ENCODE peak calls at places on chromosomes 12 and 14, in eight cellular contexts. One of them, this sample, is unnamed.

GRCh38 chr14:67863223-67863622 is 43.6 kb downstream of the RAD51B start:
- DNase-seq in endothelial cell: no peak
- DNase-seq in left ventricle myocardium inferior: no peak
- DNase-seq in astrocyte of the cerebellum: no peak
- DNase-seq in GM13977: no peak
- DNase-seq in lower lobe of right lung: no peak
- DNase-seq in tibial artery: no peak
- DNase-seq in body of pancreas: no peak
- DNase-seq in this sample: no peak

GRCh38 chr14:34059037-34059924 is 108.4 kb upstream of the EGLN3 start:
- DNase-seq in endothelial cell: no peak
- DNase-seq in tibial artery: no peak
- DNase-seq in astrocyte of the cerebellum: no peak
- DNase-seq in lower lobe of right lung: no peak
- DNase-seq in GM13977: no peak
- DNase-seq in body of pancreas: no peak
- DNase-seq in left ventricle myocardium inferior: no peak
- DNase-seq in this sample: no peak

GRCh38 chr12:124519741-124520140 is 47.7 kb downstream of the NCOR2 start:
- DNase-seq in GM13977: no peak
- DNase-seq in astrocyte of the cerebellum: no peak
- DNase-seq in endothelial cell: no peak
- DNase-seq in lower lobe of right lung: no peak
- DNase-seq in body of pancreas: no peak
- DNase-seq in left ventricle myocardium inferior: no peak
- DNase-seq in tibial artery: no peak
- DNase-seq in this sample: no peak

GRCh38 chr12:61915420-61915819 is 344.8 kb upstream of the USP15 start:
- DNase-seq in left ventricle myocardium inferior: no peak
- DNase-seq in endothelial cell: no peak
- DNase-seq in tibial artery: no peak
- DNase-seq in astrocyte of the cerebellum: no peak
- DNase-seq in GM13977: no peak
- DNase-seq in body of pancreas: no peak
- DNase-seq in lower lobe of right lung: no peak
- DNase-seq in this sample: no peak

GRCh38 chr12:100346660-100347059 is 10.2 kb upstream of the SLC17A8 start:
- DNase-seq in GM13977: no peak
- DNase-seq in astrocyte of the cerebellum: no peak
- DNase-seq in lower lobe of right lung: no peak
- DNase-seq in body of pancreas: no peak
- DNase-seq in endothelial cell: no peak
- DNase-seq in tibial artery: no peak
- DNase-seq in left ventricle myocardium inferior: no peak
- DNase-seq in this sample: no peak

GRCh38 chr14:94144765-94145164 is 15.4 kb upstream of the IFI27L2 start:
- DNase-seq in lower lobe of right lung: peak; percentile 57
- DNase-seq in GM13977: no peak
- DNase-seq in astrocyte of the cerebellum: no peak
- DNase-seq in endothelial cell: no peak
- DNase-seq in tibial artery: peak; percentile 32
- DNase-seq in body of pancreas: no peak
- DNase-seq in left ventricle myocardium inferior: no peak
- DNase-seq in this sample: no peak

GRCh38 chr14:102370305-102370809 is 7.6 kb downstream of the TECPR2 start:
- DNase-seq in body of pancreas: no peak
- DNase-seq in lower lobe of right lung: peak; percentile 53
- DNase-seq in tibial artery: no peak
- DNase-seq in astrocyte of the cerebellum: no peak
- DNase-seq in endothelial cell: no peak
- DNase-seq in left ventricle myocardium inferior: no peak
- DNase-seq in GM13977: no peak
- DNase-seq in this sample: no peak

GRCh38 chr12:65306603-65307501 is 28.4 kb downstream of the MSRB3 start:
- DNase-seq in endothelial cell: peak; percentile 33
- DNase-seq in left ventricle myocardium inferior: peak; percentile 50
- DNase-seq in GM13977: no peak
- DNase-seq in tibial artery: no peak
- DNase-seq in astrocyte of the cerebellum: no peak
- DNase-seq in lower lobe of right lung: peak; percentile 46
- DNase-seq in body of pancreas: no peak
- DNase-seq in this sample: no peak

GRCh38 chr12:65208957-65209654 is 39.7 kb downstream of the LEMD3 start:
- DNase-seq in tibial artery: no peak
- DNase-seq in body of pancreas: no peak
- DNase-seq in GM13977: no peak
- DNase-seq in endothelial cell: no peak
- DNase-seq in lower lobe of right lung: no peak
- DNase-seq in left ventricle myocardium inferior: no peak
- DNase-seq in astrocyte of the cerebellum: no peak
- DNase-seq in this sample: no peak

GRCh38 chr14:43001729-43002128 is 1395.1 kb downstream of the LRFN5 start:
- DNase-seq in lower lobe of right lung: no peak
- DNase-seq in tibial artery: no peak
- DNase-seq in left ventricle myocardium inferior: no peak
- DNase-seq in endothelial cell: no peak
- DNase-seq in GM13977: no peak
- DNase-seq in body of pancreas: no peak
- DNase-seq in astrocyte of the cerebellum: no peak
- DNase-seq in this sample: no peak

GRCh38 chr12:55938826-55939501 is 8.0 kb downstream of the DGKA start:
- DNase-seq in tibial artery: no peak
- DNase-seq in lower lobe of right lung: no peak
- DNase-seq in endothelial cell: no peak
- DNase-seq in left ventricle myocardium inferior: no peak
- DNase-seq in GM13977: no peak
- DNase-seq in body of pancreas: no peak
- DNase-seq in astrocyte of the cerebellum: no peak
- DNase-seq in this sample: no peak

GRCh38 chr14:102474934-102475333 is 34.6 kb downstream of the ANKRD9 start:
- DNase-seq in tibial artery: no peak
- DNase-seq in astrocyte of the cerebellum: peak; percentile 29
- DNase-seq in body of pancreas: peak; percentile 27
- DNase-seq in GM13977: no peak
- DNase-seq in endothelial cell: no peak
- DNase-seq in left ventricle myocardium inferior: peak; percentile 86
- DNase-seq in lower lobe of right lung: peak; percentile 76
- DNase-seq in this sample: no peak

DNA sequence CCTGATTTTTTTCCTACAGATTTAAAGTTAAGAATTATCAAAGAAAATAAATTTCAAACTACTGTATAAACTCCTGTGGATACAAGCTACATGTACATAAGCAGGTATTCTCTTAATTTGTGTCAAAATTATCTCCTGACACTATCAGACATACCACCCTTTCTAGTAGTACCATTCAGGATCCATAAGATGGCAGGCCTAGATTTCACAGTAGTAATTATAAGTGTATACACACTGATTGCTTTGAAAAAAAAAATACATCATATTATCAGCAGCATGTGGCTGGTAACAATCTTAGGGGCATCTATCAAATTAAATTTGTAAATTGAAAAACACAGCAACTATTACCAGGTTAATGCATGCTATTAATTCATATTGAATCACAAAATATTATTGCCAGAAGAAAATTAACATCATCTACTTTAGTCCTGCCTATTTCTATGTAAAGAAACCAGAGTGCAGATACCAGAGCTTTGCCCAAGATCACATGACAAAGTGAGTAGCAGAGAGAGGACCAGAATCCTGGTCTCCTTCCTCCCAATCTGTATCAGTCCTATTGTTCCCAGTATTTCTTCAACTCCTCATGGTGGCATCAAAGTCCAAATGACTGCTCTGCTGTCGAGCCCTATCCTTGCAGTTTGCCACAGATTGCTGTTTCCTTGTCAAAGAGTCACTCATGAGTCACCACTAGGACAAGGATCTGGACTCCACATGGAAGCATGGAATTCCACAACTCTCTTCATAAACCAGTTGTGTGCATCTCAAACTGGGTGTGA is 27.7 kb upstream of the CALM1 start:
- DNase-seq in astrocyte of the cerebellum: no peak
- DNase-seq in body of pancreas: no peak
- DNase-seq in lower lobe of right lung: no peak
- DNase-seq in left ventricle myocardium inferior: no peak
- DNase-seq in tibial artery: no peak
- DNase-seq in endothelial cell: no peak
- DNase-seq in GM13977: no peak
- DNase-seq in this sample: no peak
- TF ChIP-seq CTCF in astrocyte of the cerebellum: no peak
- TF ChIP-seq CTCF in body of pancreas: no peak
- TF ChIP-seq CTCF in lower lobe of right lung: no peak
- TF ChIP-seq CTCF in left ventricle myocardium inferior: peak; percentile 37
- TF ChIP-seq CTCF in tibial artery: no peak
- TF ChIP-seq CTCF in endothelial cell: no peak
- TF ChIP-seq CTCF in GM13977: no peak
- TF ChIP-seq CTCF in this sample: no peak

DNA sequence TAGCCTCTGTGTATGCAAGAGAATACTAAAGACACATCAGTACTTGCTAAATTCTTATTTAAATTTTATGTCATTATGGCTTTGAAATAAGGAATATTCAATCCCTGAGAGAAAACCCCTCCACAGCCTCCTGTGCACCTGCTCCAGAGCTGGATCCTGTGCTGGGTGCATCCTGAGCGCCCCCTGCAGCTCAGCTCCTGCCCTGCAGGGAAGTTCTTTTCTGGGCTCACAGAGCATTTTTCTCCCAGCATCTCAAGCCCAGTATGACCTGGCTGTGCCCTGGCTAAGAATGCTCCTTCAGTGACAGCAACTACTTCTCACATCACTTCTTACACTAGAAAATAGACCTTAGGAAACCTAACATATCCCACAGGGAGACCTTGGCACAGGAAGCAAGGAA is 1211.7 kb downstream of the TMEM121 start:
- DNase-seq in astrocyte of the cerebellum: no peak
- DNase-seq in left ventricle myocardium inferior: no peak
- DNase-seq in body of pancreas: no peak
- DNase-seq in GM13977: no peak
- DNase-seq in endothelial cell: no peak
- DNase-seq in lower lobe of right lung: no peak
- DNase-seq in tibial artery: no peak
- DNase-seq in this sample: no peak
- TF ChIP-seq CTCF in astrocyte of the cerebellum: no peak
- TF ChIP-seq CTCF in left ventricle myocardium inferior: no peak
- TF ChIP-seq CTCF in body of pancreas: no peak
- TF ChIP-seq CTCF in GM13977: peak; percentile 85
- TF ChIP-seq CTCF in endothelial cell: no peak
- TF ChIP-seq CTCF in lower lobe of right lung: no peak
- TF ChIP-seq CTCF in tibial artery: no peak
- TF ChIP-seq CTCF in this sample: peak; percentile 38

GRCh38 chr14:20613094-20614037 is 22.2 kb upstream of the RNASE12 start:
- DNase-seq in GM13977: peak; percentile 78
- DNase-seq in body of pancreas: peak; percentile 85
- DNase-seq in lower lobe of right lung: peak; percentile 79
- DNase-seq in astrocyte of the cerebellum: peak; percentile 91
- DNase-seq in tibial artery: peak; percentile 82
- DNase-seq in endothelial cell: peak; percentile 76
- DNase-seq in left ventricle myocardium inferior: peak; percentile 67
- DNase-seq in this sample: peak; percentile 72
- TF ChIP-seq CTCF in GM13977: peak; percentile 35
- TF ChIP-seq CTCF in body of pancreas: peak; percentile 40
- TF ChIP-seq CTCF in lower lobe of right lung: peak; percentile 64
- TF ChIP-seq CTCF in astrocyte of the cerebellum: peak; percentile 71
- TF ChIP-seq CTCF in tibial artery: peak; percentile 79
- TF ChIP-seq CTCF in endothelial cell: peak; percentile 96
- TF ChIP-seq CTCF in left ventricle myocardium inferior: peak; percentile 76
- TF ChIP-seq CTCF in this sample: peak; percentile 30

GRCh38 chr14:99416909-99417308 is 63.8 kb downstream of the SETD3 start:
- DNase-seq in endothelial cell: no peak
- DNase-seq in GM13977: no peak
- DNase-seq in left ventricle myocardium inferior: no peak
- DNase-seq in tibial artery: no peak
- DNase-seq in astrocyte of the cerebellum: no peak
- DNase-seq in lower lobe of right lung: no peak
- DNase-seq in body of pancreas: no peak
- DNase-seq in this sample: no peak
- TF ChIP-seq CTCF in endothelial cell: no peak
- TF ChIP-seq CTCF in GM13977: no peak
- TF ChIP-seq CTCF in left ventricle myocardium inferior: no peak
- TF ChIP-seq CTCF in tibial artery: no peak
- TF ChIP-seq CTCF in astrocyte of the cerebellum: no peak
- TF ChIP-seq CTCF in lower lobe of right lung: no peak
- TF ChIP-seq CTCF in body of pancreas: no peak
- TF ChIP-seq CTCF in this sample: no peak